ENCODE peak calls at places on chromosomes 12 and 14, in four cellular contexts. One of them, this sample, is unnamed.

GRCh38 chr14:93079321-93079720 is 36.4 kb downstream of the ITPK1 start:
- DNase-seq in epithelial cell of esophagus: no peak
- DNase-seq in coronary artery: no peak
- DNase-seq in fibroblast of the aortic adventitia: no peak
- DNase-seq in this sample: no peak

GRCh38 chr12:104177663-104178501 is 37.7 kb upstream of the TXNRD1 start:
- DNase-seq in epithelial cell of esophagus: peak
- DNase-seq in coronary artery: peak
- DNase-seq in fibroblast of the aortic adventitia: peak
- DNase-seq in this sample: peak

GRCh38 chr12:132560421-132560830 is 50.0 kb downstream of the LRCOL1 start:
- DNase-seq in epithelial cell of esophagus: peak
- DNase-seq in coronary artery: no peak
- DNase-seq in fibroblast of the aortic adventitia: no peak
- DNase-seq in this sample: no peak

GRCh38 chr12:23950775-23951391 is 1.4 kb upstream of the SOX5 start:
- DNase-seq in epithelial cell of esophagus: no peak
- DNase-seq in coronary artery: no peak
- DNase-seq in fibroblast of the aortic adventitia: peak
- DNase-seq in this sample: peak

GRCh38 chr12:50297027-50297426 is 13.7 kb upstream of the LIMA1 start:
- DNase-seq in epithelial cell of esophagus: no peak
- DNase-seq in coronary artery: no peak
- DNase-seq in fibroblast of the aortic adventitia: no peak
- DNase-seq in this sample: no peak

GRCh38 chr14:33938131-33938949 is 12.5 kb downstream of the EGLN3 start:
- DNase-seq in epithelial cell of esophagus: peak
- DNase-seq in coronary artery: no peak
- DNase-seq in fibroblast of the aortic adventitia: no peak
- DNase-seq in this sample: no peak

GRCh38 chr12:27840229-27840999 is 60.4 kb upstream of the MANSC4 start:
- DNase-seq in epithelial cell of esophagus: peak
- DNase-seq in coronary artery: no peak
- DNase-seq in fibroblast of the aortic adventitia: peak
- DNase-seq in this sample: peak

GRCh38 chr12:31362115-31362758 is 36.3 kb upstream of the SINHCAF start:
- DNase-seq in epithelial cell of esophagus: peak
- DNase-seq in coronary artery: no peak
- DNase-seq in fibroblast of the aortic adventitia: no peak
- DNase-seq in this sample: peak

GRCh38 chr12:95548539-95549391 is 2.5 kb downstream of the USP44 start:
- DNase-seq in epithelial cell of esophagus: no peak
- DNase-seq in coronary artery: peak
- DNase-seq in fibroblast of the aortic adventitia: peak
- DNase-seq in this sample: no peak

GRCh38 chr12:77163068-77163810 is 97.9 kb upstream of the E2F7 start:
- DNase-seq in epithelial cell of esophagus: no peak
- DNase-seq in coronary artery: no peak
- DNase-seq in fibroblast of the aortic adventitia: no peak
- DNase-seq in this sample: no peak

GRCh38 chr12:98188649-98189048 is 326.7 kb upstream of the TMPO start:
- DNase-seq in epithelial cell of esophagus: peak
- DNase-seq in coronary artery: no peak
- DNase-seq in fibroblast of the aortic adventitia: no peak
- DNase-seq in this sample: no peak

GRCh38 chr14:81400202-81400678 is at the start of gene STON2:
- DNase-seq in epithelial cell of esophagus: peak
- DNase-seq in coronary artery: no peak
- DNase-seq in fibroblast of the aortic adventitia: peak
- DNase-seq in this sample: no peak

GRCh38 chr14:69398818-69399210 is 322 bp downstream of the SLC39A9 start:
- DNase-seq in epithelial cell of esophagus: no peak
- DNase-seq in coronary artery: no peak
- DNase-seq in fibroblast of the aortic adventitia: no peak
- DNase-seq in this sample: no peak

GRCh38 chr14:80491131-80491530 is 279.8 kb upstream of the DIO2 start:
- DNase-seq in epithelial cell of esophagus: no peak
- DNase-seq in coronary artery: no peak
- DNase-seq in fibroblast of the aortic adventitia: peak
- DNase-seq in this sample: peak

GRCh38 chr14:21226467-21226866 is 42.8 kb downstream of the HNRNPC start:
- DNase-seq in epithelial cell of esophagus: no peak
- DNase-seq in coronary artery: no peak
- DNase-seq in fibroblast of the aortic adventitia: no peak
- DNase-seq in this sample: no peak

GRCh38 chr12:132907216-132907615 is 19.8 kb upstream of the CHFR start:
- DNase-seq in epithelial cell of esophagus: no peak
- DNase-seq in coronary artery: no peak
- DNase-seq in fibroblast of the aortic adventitia: no peak
- DNase-seq in this sample: no peak

GRCh38 chr12:56258068-56258819 is at the start of gene ANKRD52:
- DNase-seq in epithelial cell of esophagus: peak
- DNase-seq in coronary artery: peak
- DNase-seq in fibroblast of the aortic adventitia: peak
- DNase-seq in this sample: peak

GRCh38 chr14:104150201-104151027 is 12.0 kb downstream of the KIF26A start:
- DNase-seq in epithelial cell of esophagus: no peak
- DNase-seq in coronary artery: no peak
- DNase-seq in fibroblast of the aortic adventitia: no peak
- DNase-seq in this sample: peak

GRCh38 chr14:67166450-67166853 is 22.8 kb upstream of the GARIN2 start:
- DNase-seq in epithelial cell of esophagus: peak
- DNase-seq in coronary artery: no peak
- DNase-seq in fibroblast of the aortic adventitia: peak
- DNase-seq in this sample: peak

GRCh38 chr12:69553626-69554248 is 31.5 kb upstream of the CCT2 start:
- DNase-seq in epithelial cell of esophagus: peak
- DNase-seq in coronary artery: no peak
- DNase-seq in fibroblast of the aortic adventitia: peak
- DNase-seq in this sample: peak

GRCh38 chr14:85333313-85333712 is 196.6 kb upstream of the FLRT2 start:
- DNase-seq in epithelial cell of esophagus: peak
- DNase-seq in coronary artery: no peak
- DNase-seq in fibroblast of the aortic adventitia: peak
- DNase-seq in this sample: peak

GRCh38 chr14:57078054-57078453 is 190.7 kb downstream of the EXOC5 start:
- DNase-seq in epithelial cell of esophagus: no peak
- DNase-seq in coronary artery: no peak
- DNase-seq in fibroblast of the aortic adventitia: no peak
- DNase-seq in this sample: no peak

GRCh38 chr12:98418357-98419075 is 96.9 kb upstream of the TMPO start:
- DNase-seq in epithelial cell of esophagus: peak
- DNase-seq in coronary artery: peak
- DNase-seq in fibroblast of the aortic adventitia: peak
- DNase-seq in this sample: peak

GRCh38 chr12:112199136-112199535 is 73.8 kb downstream of the TRAFD1 start:
- DNase-seq in epithelial cell of esophagus: no peak
- DNase-seq in coronary artery: no peak
- DNase-seq in fibroblast of the aortic adventitia: no peak
- DNase-seq in this sample: peak

DNA sequence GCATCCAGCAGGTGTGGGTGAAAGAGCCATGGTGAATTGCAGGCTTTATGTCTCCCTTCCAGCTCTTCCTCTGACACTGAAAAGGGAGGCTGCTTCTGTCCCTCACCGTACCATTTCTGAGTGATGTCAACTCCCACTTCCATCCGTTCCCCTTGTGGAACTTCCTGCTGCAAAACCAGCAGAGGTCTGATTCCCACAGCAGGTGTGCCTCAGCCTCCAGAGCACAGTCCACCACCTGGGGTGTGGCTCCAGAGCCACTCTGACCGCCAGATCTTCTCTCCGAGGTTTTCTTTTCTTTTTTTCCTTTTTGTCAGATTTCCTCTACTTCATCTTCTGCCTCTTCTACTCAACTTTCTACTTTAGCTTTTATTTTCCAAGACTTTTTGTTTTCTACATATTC is 62.7 kb downstream of the CDC42BPB start:
- DNase-seq in epithelial cell of esophagus: no peak
- DNase-seq in coronary artery: no peak
- DNase-seq in fibroblast of the aortic adventitia: no peak
- DNase-seq in this sample: no peak
- H3K4me3 ChIP-seq in epithelial cell of esophagus: no peak
- H3K4me3 ChIP-seq in coronary artery: no peak
- H3K4me3 ChIP-seq in fibroblast of the aortic adventitia: no peak
- H3K4me3 ChIP-seq in this sample: no peak

DNA sequence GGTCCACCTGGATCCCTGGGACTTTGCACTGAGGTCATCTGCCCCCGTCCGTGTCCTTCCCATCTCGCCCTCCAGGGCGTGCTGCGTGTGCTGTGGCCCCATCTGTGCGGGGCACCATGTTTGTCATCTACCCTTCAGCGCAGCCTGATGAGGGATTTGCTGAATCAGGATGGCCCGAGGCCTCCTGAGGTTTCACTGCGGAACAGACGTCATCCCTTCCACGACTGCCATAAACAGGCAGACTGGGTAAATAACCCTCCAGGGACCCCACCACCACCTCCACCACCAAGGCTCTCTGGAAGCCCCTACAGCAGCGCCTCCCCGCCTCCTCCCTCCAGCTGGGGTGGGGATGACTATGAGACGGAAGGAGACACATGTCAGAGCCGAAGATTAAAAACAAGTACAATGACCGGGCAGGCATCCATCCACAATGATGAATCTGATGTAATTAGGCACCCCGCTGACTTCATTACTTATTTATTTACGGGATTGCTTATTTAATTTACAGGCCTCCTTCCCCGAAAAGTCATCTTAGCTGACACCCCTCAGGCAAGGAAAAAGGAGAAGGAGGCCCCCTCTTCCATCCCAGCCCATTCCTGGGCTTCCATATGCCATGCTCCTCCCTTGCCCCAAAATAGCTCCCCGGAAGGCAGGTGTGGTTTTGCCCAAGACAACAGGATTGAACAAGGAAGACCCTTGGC is 39.4 kb downstream of the NCOR2 start:
- DNase-seq in epithelial cell of esophagus: peak
- DNase-seq in coronary artery: no peak
- DNase-seq in fibroblast of the aortic adventitia: no peak
- DNase-seq in this sample: peak
- TF ChIP-seq CTCF in epithelial cell of esophagus: no peak
- TF ChIP-seq CTCF in coronary artery: no peak
- TF ChIP-seq CTCF in fibroblast of the aortic adventitia: no peak
- TF ChIP-seq CTCF in this sample: peak

DNA sequence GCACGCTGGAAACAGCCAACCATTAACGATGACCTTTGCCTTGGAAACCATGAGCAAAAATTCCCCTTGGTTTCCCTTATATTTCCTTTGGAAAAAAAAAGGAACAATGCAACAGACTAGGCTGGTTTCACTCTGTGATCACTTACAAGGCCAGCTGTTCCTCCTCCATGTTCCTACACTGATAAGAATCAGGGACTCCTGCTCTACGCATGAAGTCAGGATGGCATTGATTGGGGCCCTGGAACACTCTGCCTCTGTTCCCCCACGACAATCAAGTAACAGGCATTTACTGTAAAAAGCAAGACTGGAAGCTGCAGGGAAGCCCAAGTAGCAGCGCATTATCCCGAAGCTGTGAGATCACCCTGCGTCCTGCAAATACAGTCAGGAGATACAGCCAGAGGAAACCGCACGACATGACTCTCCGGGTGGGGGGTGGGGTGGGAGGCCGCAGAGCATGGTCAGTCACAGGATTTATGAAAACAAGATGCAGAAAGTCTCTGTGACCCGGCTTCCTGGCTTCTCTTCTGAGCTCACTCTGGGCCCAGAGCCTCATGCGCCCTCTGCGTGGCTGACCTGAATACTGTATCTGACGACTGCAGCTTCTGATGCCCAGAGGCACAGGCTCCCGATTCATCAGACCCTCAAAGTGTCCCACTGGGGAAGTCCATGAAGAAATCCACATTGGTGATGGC is 31.1 kb downstream of the SSH1 start:
- DNase-seq in epithelial cell of esophagus: no peak
- DNase-seq in coronary artery: peak
- DNase-seq in fibroblast of the aortic adventitia: peak
- DNase-seq in this sample: peak
- H3K4me3 ChIP-seq in epithelial cell of esophagus: no peak
- H3K4me3 ChIP-seq in coronary artery: peak
- H3K4me3 ChIP-seq in fibroblast of the aortic adventitia: peak
- H3K4me3 ChIP-seq in this sample: peak

DNA sequence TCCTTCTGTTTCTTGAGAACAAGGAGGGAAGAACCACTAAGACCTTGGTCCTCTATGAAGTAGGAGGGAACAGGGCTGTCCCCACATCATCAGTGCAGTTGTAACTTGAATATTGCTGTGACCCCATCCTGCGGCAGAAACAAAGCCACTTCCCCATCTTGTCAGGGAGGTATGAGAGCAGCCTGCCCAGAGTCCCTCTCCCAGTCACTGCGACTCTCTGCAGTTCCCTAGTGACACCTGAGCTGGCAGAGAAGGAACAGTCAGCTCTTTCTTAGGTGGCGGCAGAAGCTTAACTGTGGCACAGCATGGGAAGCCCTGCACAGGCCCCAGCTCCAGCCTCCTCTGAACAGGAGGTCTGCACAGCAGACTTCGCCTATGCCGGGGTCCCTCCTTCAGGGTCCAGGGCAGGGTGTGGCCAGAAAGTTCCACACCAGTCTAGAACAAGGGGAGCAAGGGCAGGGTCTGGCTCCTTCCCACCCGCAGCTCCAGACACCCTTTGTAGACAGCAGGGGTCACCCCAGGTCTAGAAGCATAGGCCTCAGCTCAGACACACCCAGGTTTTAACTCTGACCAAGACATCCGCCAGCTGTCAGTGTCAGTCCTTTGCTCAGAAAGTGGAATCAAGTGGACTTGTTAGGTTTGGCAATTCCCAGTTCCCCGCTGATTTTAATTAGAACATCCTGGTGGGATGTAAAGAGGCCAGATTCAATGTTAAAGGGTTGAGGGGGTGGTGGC is 36.8 kb downstream of the DEGS2 start:
- DNase-seq in epithelial cell of esophagus: no peak
- DNase-seq in coronary artery: no peak
- DNase-seq in fibroblast of the aortic adventitia: no peak
- DNase-seq in this sample: peak
- TF ChIP-seq CTCF in epithelial cell of esophagus: no peak
- TF ChIP-seq CTCF in coronary artery: no peak
- TF ChIP-seq CTCF in fibroblast of the aortic adventitia: no peak
- TF ChIP-seq CTCF in this sample: no peak

GRCh38 chr14:70886421-70887206 is 20.6 kb upstream of the PCNX1 start:
- DNase-seq in epithelial cell of esophagus: no peak
- DNase-seq in coronary artery: no peak
- DNase-seq in fibroblast of the aortic adventitia: no peak
- DNase-seq in this sample: no peak
- H3K4me3 ChIP-seq in epithelial cell of esophagus: no peak
- H3K4me3 ChIP-seq in coronary artery: no peak
- H3K4me3 ChIP-seq in fibroblast of the aortic adventitia: no peak
- H3K4me3 ChIP-seq in this sample: no peak